ENCODE peak calls at places on chromosomes 6 and 20, in nine cellular contexts. A is astrocyte of the cerebellum, O is AG04450, M is cardiac muscle cell, E is dorsolateral prefrontal cortex, L is kidney epithelial cell, T is K562, F is epithelial cell of proximal tubule, D is SK-N-SH. C is an unnamed sample.

GRCh38 chr6:40779399-40779798 is 192.2 kb upstream of the LRFN2 start:
- DNase-seq in M (no peak), E (no peak), O (no peak), T (no peak), F (peak), D (no peak), A (no peak), L (peak), C (no peak)

GRCh38 chr6:97674802-97675201 is 391.8 kb upstream of the MMS22L start:
- DNase-seq in T (no peak), A (no peak), O (peak), D (no peak), E (no peak), M (no peak), L (no peak), F (no peak), C (no peak)

GRCh38 chr6:161507375-161507774 is 233.5 kb upstream of the AGPAT4 start:
- DNase-seq in D (no peak), M (no peak), T (no peak), O (no peak), F (no peak), L (no peak), A (no peak), E (no peak), C (no peak)

GRCh38 chr6:36590237-36590636 is 3.9 kb upstream of the SRSF3 start:
- DNase-seq in D (no peak), T (no peak), E (no peak), M (peak), A (peak), F (peak), O (peak), L (peak), C (peak)

GRCh38 chr6:146917182-146917581 is 287.0 kb upstream of the STXBP5 start:
- DNase-seq in T (peak), O (no peak), E (no peak), A (no peak), D (no peak), M (no peak), F (no peak), L (no peak), C (no peak)

GRCh38 chr20:63955846-63956663 is at the start of gene UCKL1:
- DNase-seq in L (no peak), T (peak), A (peak), O (peak), E (peak), D (peak), F (no peak), M (peak), C (peak)

GRCh38 chr6:137964876-137965275 is 97.8 kb downstream of the TNFAIP3 start:
- DNase-seq in E (no peak), A (no peak), D (no peak), L (no peak), F (no peak), T (no peak), M (no peak), O (no peak), C (no peak)

GRCh38 chr20:14616003-14616402 is 278.6 kb upstream of the FLRT3 start:
- DNase-seq in M (no peak), A (no peak), E (no peak), D (no peak), F (no peak), O (no peak), L (no peak), T (no peak), C (no peak)

GRCh38 chr20:40339661-40340449 is 349.2 kb downstream of the MAFB start:
- DNase-seq in O (no peak), D (no peak), A (no peak), T (no peak), M (no peak), L (no peak), F (no peak), E (no peak), C (no peak)

GRCh38 chr6:22830463-22830862 is 261.1 kb downstream of the HDGFL1 start:
- DNase-seq in F (no peak), E (no peak), O (no peak), M (no peak), A (no peak), L (no peak), D (no peak), T (no peak), C (no peak)

GRCh38 chr6:85405175-85405852 is 44.6 kb upstream of the NT5E start:
- DNase-seq in A (peak), D (no peak), E (no peak), T (no peak), O (no peak), L (peak), M (no peak), F (peak), C (no peak)

GRCh38 chr6:161836643-161837448 is 563.0 kb upstream of the AGPAT4 start:
- DNase-seq in L (no peak), F (peak), E (no peak), A (peak), O (no peak), M (peak), T (no peak), D (no peak), C (no peak)

GRCh38 chr6:26329763-26330511 is 35.1 kb upstream of the BTN3A2 start:
- DNase-seq in M (peak), E (no peak), A (no peak), F (no peak), D (no peak), O (no peak), T (peak), L (no peak), C (no peak)

DNA sequence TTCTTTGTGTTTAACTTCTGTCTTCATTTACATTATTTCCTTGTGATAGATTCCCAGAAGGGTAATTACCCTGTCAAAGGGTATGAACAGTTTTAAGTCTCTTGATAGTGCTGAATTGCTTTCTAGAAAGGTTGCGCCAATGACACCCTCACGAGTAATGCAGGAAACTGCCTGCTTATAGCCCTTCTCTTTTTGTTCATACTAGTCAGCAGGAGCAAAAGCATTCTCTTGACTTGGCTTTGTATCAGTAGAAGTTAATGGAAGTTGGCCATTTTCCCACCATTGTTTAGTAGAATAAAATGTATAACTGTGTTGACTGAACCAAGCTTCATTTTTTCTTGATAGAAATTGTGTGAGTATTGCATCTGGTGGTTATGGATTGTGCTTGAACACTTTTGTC is 100.1 kb downstream of the FARS2 start:
- DNase-seq in M (peak), O (no peak), D (no peak), E (no peak), F (no peak), T (no peak), A (no peak), L (no peak), C (peak)
- H3K4me3 ChIP-seq in M (no peak), O (no peak), D (no peak), E (no peak), F (no peak), T (no peak), A (no peak), L (no peak), C (no peak)

DNA sequence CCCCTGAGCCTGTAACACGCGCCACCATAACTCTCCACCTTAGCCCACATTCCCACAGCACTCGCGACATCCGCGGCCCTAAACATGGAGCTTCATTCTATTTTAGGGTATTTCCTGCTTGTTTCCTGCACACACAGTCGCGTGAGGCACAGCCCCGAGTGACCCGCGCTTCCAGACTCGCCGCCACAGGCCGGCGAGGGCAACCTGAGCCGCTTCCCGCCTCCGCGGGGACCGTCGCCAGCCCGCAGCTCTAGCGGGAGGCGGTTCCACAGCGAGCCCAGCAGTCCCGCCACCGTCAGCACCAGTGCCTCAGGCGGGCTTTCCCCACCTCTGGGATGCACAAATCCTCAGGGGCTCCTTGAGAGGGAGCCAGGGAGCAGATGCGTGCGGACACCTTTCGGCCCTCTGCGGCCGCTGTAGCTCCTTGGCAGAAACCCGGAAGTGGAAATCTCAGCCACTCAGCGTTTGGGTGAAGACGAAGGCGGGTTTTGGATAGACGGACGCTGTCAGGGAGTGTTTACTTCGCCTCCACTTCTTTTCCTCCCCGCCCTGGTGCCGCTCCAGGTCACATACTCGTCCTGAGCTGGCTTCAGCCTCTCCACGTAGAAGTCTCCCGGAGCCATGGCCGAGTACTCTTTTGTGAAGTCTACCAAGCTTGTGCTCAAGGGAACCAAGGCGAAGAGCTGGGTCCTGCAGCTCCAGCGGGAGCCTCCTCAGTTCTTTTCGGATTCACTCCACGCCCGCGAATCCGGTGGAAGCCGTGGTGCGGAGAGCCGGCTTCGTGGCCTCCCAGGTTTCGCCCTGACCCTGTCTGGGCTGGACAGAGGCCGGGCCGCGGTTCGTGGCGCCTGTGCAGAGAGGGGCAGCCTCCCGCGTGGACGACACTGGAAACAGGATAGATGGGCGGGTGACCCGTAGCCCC is 2177.4 kb upstream of the DEFB115 start:
- DNase-seq in T (peak), A (no peak), M (peak), D (peak), O (no peak), E (no peak), L (no peak), F (peak), C (peak)
- H3K4me3 ChIP-seq in T (peak), A (no peak), M (no peak), D (peak), O (no peak), E (no peak), L (no peak), F (peak), C (peak)

GRCh38 chr6:132612449-132613116 is 11.5 kb downstream of the TAAR2 start:
- DNase-seq in L (no peak), F (no peak), D (no peak), E (no peak), A (no peak), M (no peak), T (no peak), O (no peak), C (no peak)

GRCh38 chr6:132611616-132612015 is 12.5 kb downstream of the TAAR2 start:
- DNase-seq in E (no peak), D (no peak), L (no peak), M (no peak), A (no peak), T (no peak), F (no peak), O (no peak), C (no peak)

DNA sequence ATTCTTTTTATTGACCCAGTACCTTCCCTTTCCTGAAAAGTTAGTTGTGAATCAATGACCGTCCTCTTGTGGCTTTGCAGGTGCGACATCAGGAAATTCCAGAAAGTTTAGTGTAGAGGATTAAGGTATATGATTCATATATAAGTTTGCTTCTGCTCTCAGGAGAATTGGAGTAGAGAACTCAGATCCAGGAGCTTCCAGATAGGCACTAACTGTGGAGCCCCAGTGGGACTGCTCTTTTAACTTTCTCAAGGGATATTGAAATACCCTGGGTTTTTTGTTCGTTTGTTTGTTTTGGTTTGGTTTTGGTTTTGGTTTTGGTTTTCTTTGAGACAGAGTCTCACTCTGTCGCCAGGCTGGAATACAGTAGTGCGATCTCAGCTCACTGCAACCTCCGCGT is 9.5 kb downstream of the TAAR2 start:
- DNase-seq in L (no peak), A (no peak), D (no peak), T (no peak), E (no peak), O (no peak), F (no peak), M (no peak), C (no peak)
- H3K4me3 ChIP-seq in L (no peak), A (no peak), D (no peak), T (no peak), E (no peak), O (no peak), F (no peak), M (no peak), C (no peak)

DNA sequence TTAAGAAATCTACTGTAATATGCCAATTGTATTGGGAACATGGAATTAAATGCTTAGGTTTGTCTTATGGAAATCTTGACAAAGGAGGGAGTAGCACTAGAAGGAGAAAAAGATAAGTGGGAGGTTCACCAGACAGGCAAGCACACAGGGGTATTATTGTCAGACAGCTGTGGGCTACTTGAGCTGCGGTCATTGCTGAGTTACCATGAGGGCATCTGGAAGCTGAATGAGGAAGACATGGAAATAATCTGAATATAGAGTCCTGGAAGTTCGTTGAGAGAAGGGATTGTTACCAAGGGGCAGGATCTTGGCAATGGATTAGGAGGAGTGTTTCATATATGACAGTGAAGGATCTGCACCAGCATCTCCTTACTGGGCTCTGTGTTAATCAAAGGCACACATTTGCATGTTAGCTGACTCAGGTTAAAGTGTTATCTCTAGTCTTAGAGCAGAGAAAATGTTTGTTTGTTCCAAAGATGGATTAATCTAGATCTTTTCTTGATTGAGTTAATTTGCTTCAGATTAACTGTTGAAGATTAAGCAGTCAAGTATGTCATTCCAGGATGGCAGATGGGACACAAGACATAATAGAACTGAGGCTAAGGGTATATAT is 53.0 kb upstream of the SUPT3H start:
- DNase-seq in D (no peak), O (no peak), F (no peak), M (no peak), T (no peak), A (no peak), L (no peak), E (no peak), C (no peak)
- H3K4me3 ChIP-seq in D (no peak), O (no peak), F (no peak), M (no peak), T (no peak), A (no peak), L (no peak), E (no peak), C (no peak)

GRCh38 chr20:3172933-3173581 is at the start of gene LZTS3:
- DNase-seq in E (peak), O (no peak), F (no peak), M (peak), L (no peak), A (no peak), T (peak), D (peak), C (no peak)

GRCh38 chr20:3173582-3174441 is 463 bp upstream of the LZTS3 start:
- DNase-seq in A (peak), E (peak), O (peak), D (peak), T (peak), M (peak), L (no peak), F (no peak), C (peak)

GRCh38 chr20:3174442-3175263 is 1.3 kb upstream of the LZTS3 start:
- DNase-seq in M (peak), F (no peak), O (no peak), L (no peak), E (no peak), A (no peak), D (no peak), T (peak), C (no peak)

GRCh38 chr20:3171391-3172125 is 1.8 kb downstream of the LZTS3 start:
- DNase-seq in A (no peak), M (no peak), L (no peak), E (no peak), O (no peak), D (peak), F (no peak), T (no peak), C (no peak)

GRCh38 chr20:3172126-3172932 is 1.0 kb downstream of the LZTS3 start:
- DNase-seq in T (no peak), M (no peak), D (no peak), A (no peak), F (no peak), E (no peak), O (no peak), L (no peak), C (no peak)
- H3K4me3 ChIP-seq in T (peak), M (peak), D (peak), A (peak), F (peak), E (peak), O (peak), L (peak), C (peak)

GRCh38 chr6:19804362-19805145 is 32.6 kb upstream of the ID4 start:
- DNase-seq in E (peak), F (no peak), O (peak), A (peak), T (peak), L (peak), D (peak), M (peak), C (peak)

GRCh38 chr6:19806971-19807396 is 30.2 kb upstream of the ID4 start:
- DNase-seq in L (no peak), D (no peak), T (no peak), O (no peak), E (no peak), F (no peak), M (no peak), A (no peak), C (no peak)

GRCh38 chr6:19803331-19804330 is 33.5 kb upstream of the ID4 start:
- DNase-seq in F (no peak), A (no peak), E (no peak), O (no peak), L (no peak), D (no peak), M (peak), T (no peak), C (no peak)

GRCh38 chr6:19802656-19803055 is 34.5 kb upstream of the ID4 start:
- DNase-seq in E (no peak), T (no peak), F (no peak), L (no peak), O (no peak), D (no peak), M (no peak), A (no peak), C (no peak)

DNA sequence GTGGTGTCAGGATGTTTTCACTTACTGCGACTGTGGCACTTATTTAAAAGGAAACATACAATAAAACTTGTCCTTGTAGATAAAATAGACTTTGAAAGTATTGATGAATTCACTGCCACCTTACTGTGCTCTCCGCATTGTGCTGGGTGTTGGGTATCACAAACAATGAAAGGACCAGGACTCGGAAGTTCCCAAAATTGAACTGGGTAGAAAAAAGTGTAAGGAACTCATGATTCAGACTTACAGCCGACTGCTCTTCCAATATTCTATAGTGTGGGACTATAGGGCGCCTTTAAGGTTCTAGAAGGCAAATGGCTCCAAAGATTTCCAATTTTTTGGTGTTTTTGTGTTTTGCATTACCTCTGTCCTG is 32.0 kb upstream of the ID4 start:
- DNase-seq in F (no peak), A (no peak), O (no peak), E (no peak), M (no peak), L (no peak), D (no peak), T (no peak), C (no peak)
- H3K4me3 ChIP-seq in F (peak), A (peak), O (peak), E (peak), M (peak), L (peak), D (peak), T (peak), C (peak)

DNA sequence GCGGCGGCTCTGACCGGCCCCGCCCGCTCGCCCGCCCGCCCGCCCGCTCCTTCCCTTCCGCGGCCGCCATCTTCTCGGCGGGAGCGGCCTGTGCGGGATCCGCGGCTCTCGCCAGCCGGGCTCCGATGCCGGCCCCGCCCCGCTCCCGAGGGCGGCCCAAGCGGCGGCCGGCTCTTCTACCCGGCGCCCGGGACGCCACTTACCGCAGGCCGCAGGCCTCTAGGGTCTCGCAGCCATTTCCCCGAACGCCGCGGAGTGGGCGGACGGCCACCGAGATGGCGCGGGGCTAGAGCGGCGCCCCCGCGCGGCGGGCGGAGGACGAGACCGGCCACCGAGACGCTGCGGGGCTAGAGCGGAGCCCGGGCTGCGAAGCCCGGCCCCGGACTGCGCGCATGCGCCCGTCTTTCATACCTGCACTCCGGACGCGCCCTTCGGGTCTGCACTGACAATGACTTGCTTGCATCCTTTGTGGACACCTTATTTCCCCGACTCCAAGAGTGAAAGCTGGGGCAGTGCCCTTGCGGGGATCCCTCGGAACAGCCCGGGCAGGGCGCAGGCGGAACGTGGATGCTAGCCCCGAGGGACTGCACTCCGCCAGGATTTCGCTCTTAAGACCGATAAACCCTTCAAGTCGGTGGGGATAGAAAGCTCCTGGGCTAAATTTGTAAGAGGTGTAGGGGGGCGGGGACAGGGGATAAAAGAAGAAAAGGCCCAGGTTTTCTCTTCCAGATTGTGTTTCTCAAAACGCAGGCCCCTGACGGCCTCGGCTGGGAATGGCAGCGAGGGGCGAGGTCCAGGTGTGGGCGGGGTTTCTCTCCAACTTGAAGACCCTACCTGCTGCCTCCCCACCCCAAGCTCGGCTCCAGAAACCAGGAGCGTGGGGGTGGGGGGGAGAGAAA is at the start of gene DIDO1:
- DNase-seq in D (peak), A (peak), E (peak), F (no peak), O (peak), M (peak), T (peak), L (peak), C (peak)
- H3K4me3 ChIP-seq in D (peak), A (peak), E (peak), F (peak), O (peak), M (peak), T (peak), L (peak), C (peak)

GRCh38 chr20:1150968-1151367 is 32.6 kb downstream of the PSMF1 start:
- DNase-seq in O (no peak), A (no peak), T (no peak), D (no peak), L (no peak), E (no peak), M (no peak), F (no peak), C (no peak)
- H3K4me3 ChIP-seq in O (no peak), A (no peak), T (no peak), D (no peak), L (no peak), E (no peak), M (no peak), F (no peak), C (no peak)

GRCh38 chr6:149166747-149167146 is 150.8 kb upstream of the TAB2 start:
- DNase-seq in F (no peak), E (no peak), T (no peak), A (peak), L (peak), O (no peak), M (peak), D (peak), C (no peak)
- H3K4me3 ChIP-seq in F (no peak), E (no peak), T (no peak), A (no peak), L (no peak), O (no peak), M (no peak), D (no peak), C (no peak)

C was measured in skeletal muscle cell.